ENCODE peak calls at places on chromosomes 2 and 18, in four cellular contexts. B is Panc1, Q is HCT116, H is GM12878. Z is an unnamed sample.

GRCh38 chr2:61789807-61790602 is 63.9 kb downstream of the FAM161A start:
- ATAC-seq in Q (no peak), B (no peak), H (no peak), Z (no peak)

GRCh38 chr2:11874861-11875260 is 128.4 kb downstream of the LPIN1 start:
- ATAC-seq in H (no peak), Q (no peak), B (no peak), Z (no peak)

GRCh38 chr2:102635317-102635716 is 16.0 kb downstream of the SLC9A2 start:
- ATAC-seq in B (no peak), Q (no peak), H (no peak), Z (no peak)

GRCh38 chr2:60837123-60837522 is 44.3 kb upstream of the REL start:
- ATAC-seq in Q (no peak), H (peak; percentile 20), B (no peak), Z (no peak)

GRCh38 chr2:5723791-5724735 is 31.9 kb downstream of the SOX11 start:
- ATAC-seq in Q (no peak), H (no peak), B (no peak), Z (no peak)

GRCh38 chr2:67057901-67058703 is 339.0 kb upstream of the ETAA1 start:
- ATAC-seq in B (no peak), H (no peak), Q (no peak), Z (peak; percentile 77)

GRCh38 chr2:42969231-42970150 is 177.1 kb upstream of the HAAO start:
- ATAC-seq in H (no peak), B (no peak), Q (no peak), Z (peak; percentile 46)

GRCh38 chr2:150681120-150681796 is 193.8 kb upstream of the RND3 start:
- ATAC-seq in Q (no peak), B (no peak), H (peak; percentile 44), Z (peak; percentile 66)

GRCh38 chr2:18336975-18337374 is 223.5 kb downstream of the RDH14 start:
- ATAC-seq in B (no peak), H (no peak), Q (no peak), Z (no peak)

GRCh38 chr18:41128126-41128525 is 826.9 kb upstream of the PIK3C3 start:
- ATAC-seq in H (no peak), B (no peak), Q (no peak), Z (no peak)

GRCh38 chr18:45777393-45777792 is 48.1 kb upstream of the SIGLEC15 start:
- ATAC-seq in B (no peak), H (no peak), Q (no peak), Z (no peak)

GRCh38 chr2:190846746-190847145 is 33.9 kb upstream of the GLS start:
- ATAC-seq in Q (no peak), B (no peak), H (no peak), Z (no peak)

GRCh38 chr2:19228092-19228670 is 130.2 kb downstream of the OSR1 start:
- ATAC-seq in B (no peak), H (no peak), Q (no peak), Z (no peak)

GRCh38 chr2:55408946-55409868 is 10.4 kb downstream of the CCDC88A start:
- ATAC-seq in H (peak; percentile 65), B (no peak), Q (no peak), Z (no peak)

GRCh38 chr18:22230403-22231042 is 61.1 kb downstream of the GATA6 start:
- ATAC-seq in H (no peak), B (no peak), Q (no peak), Z (no peak)

GRCh38 chr18:70194227-70194890 is 11.1 kb downstream of the RTTN start:
- ATAC-seq in Q (no peak), B (no peak), H (peak; percentile 88), Z (no peak)

GRCh38 chr2:212900715-212901114 is 250.7 kb downstream of the IKZF2 start:
- ATAC-seq in B (no peak), H (no peak), Q (no peak), Z (no peak)

GRCh38 chr2:45950606-45951005 is 299.1 kb downstream of the PRKCE start:
- ATAC-seq in Q (no peak), B (no peak), H (no peak), Z (no peak)
- H3K4me1 ChIP-seq in Q (peaks cover 55% of the 10 kb centered on the region), B (peaks cover 7% of the 10 kb centered on the region), H (no peaks in the 10 kb centered on the region), Z (peaks cover 8% of the 10 kb centered on the region)

GRCh38 chr2:180761224-180761623 is 219.2 kb upstream of the UBE2E3 start:
- ATAC-seq in Q (peak; percentile 44), B (peak; percentile 72), H (peak; percentile 41), Z (no peak)
- TF ChIP-seq POLR2AphosphoS5 in Q (no peak), B (no peak), H (no peak), Z (no peak)

DNA sequence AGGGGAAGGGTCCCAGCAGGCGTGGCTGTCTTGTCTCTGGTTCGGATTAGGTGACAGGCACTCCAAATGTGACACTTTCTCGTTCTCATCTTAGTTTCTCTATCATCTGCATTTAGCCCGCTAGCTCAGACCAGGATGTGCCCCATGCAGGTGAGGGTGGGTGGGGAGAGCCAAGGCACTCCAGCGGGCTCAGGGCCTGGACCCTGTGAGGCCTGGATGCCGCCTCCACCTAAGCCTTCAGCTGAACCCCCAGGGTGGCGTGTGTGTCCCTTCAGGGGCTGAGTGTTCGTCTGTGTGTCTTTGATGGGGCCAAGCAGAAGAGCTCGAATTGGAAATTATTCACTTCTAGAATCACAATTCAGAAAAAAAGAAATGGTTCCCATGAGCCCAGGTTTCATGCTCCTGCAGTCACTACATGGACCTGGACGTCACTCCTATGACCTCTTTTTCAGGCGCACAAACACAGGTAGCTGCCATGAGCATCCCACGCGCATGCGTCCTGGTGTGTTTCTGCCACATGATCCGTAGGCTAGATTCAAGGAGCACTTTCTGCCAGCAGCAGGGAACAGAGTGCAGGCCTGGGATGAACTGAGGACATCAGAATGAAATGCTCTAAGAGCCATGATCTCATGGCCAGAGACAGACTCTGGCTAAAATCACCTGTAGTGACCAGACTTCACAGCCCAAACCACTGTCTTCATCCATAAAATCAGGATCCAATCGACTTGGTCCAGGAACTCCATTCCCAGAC is 25.8 kb downstream of the CIDEA start:
- ATAC-seq in H (no peak), Q (no peak), B (no peak), Z (no peak)
- H3K4me1 ChIP-seq in H (no peaks in the 10 kb centered on the region), Q (peaks cover 28% of the 10 kb centered on the region), B (no peaks in the 10 kb centered on the region), Z (peaks cover 66% of the 10 kb centered on the region)

GRCh38 chr2:20584045-20584636 is 66.8 kb downstream of the HS1BP3 start:
- ATAC-seq in Q (peak; percentile 75), B (peak; percentile 81), H (no peak), Z (peak; percentile 52)

GRCh38 chr2:20583425-20583881 is 67.4 kb downstream of the HS1BP3 start:
- ATAC-seq in Q (no peak), H (no peak), B (no peak), Z (no peak)

GRCh38 chr2:20585351-20585709 is 65.6 kb downstream of the HS1BP3 start:
- ATAC-seq in Q (no peak), B (no peak), H (no peak), Z (no peak)

GRCh38 chr2:20585710-20586378 is 65.1 kb downstream of the HS1BP3 start:
- ATAC-seq in B (no peak), H (no peak), Q (no peak), Z (no peak)

DNA sequence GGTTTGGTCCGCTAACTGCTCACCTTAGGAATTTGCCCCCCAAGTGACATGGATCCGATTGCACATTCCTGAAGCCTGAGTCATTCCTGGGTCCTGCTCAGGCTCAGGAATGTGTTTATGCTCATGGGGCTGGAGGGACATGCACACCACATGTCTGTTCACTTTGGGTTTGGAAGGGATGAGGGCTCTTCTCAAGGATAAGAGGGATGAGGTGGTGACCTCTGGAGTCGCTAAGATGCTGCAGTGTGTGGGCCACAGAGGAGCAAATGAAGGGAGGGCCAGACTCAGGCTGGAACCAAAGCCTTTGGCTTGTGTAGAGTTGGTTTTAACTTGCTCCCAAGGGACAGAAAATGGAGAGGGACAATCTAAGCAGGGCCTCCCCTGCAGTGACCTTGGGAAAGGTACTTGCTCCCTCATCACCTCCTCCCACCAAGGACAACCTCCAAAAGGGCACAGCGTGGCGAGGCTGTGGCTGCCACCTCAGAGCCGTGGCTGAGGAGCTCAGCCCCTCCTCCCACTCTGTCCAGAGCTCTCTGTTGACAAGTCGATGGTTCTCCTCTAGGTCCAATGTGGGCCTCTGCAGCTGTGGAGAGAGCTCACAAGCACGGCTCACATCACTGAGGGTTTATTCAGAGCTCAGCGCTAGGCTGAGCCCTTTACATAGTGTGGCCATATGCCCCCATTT is 66.1 kb downstream of the HS1BP3 start:
- ATAC-seq in B (peak; percentile 88), Q (peak; percentile 82), H (no peak), Z (peak; percentile 93)
- TF ChIP-seq POLR2AphosphoS5 in B (peak; percentile 41), Q (no peak), H (no peak), Z (peak; percentile 80)

GRCh38 chr2:189300917-189301316 is 121.4 kb upstream of the COL5A2 start:
- ATAC-seq in B (no peak), H (no peak), Q (no peak), Z (no peak)
- H3K4me1 ChIP-seq in B (no peaks in the 10 kb centered on the region), H (no peaks in the 10 kb centered on the region), Q (peaks cover 7% of the 10 kb centered on the region), Z (no peaks in the 10 kb centered on the region)

Z was measured in gastroesophageal sphincter.